ENCODE peak calls at places on chromosome 17, in four cellular contexts. J is tibial artery, Y is IMR-90, A is upper lobe of right lung. L is an unnamed sample. For H3K4me1, the result is how much of the 10 kb centered on the place peaks cover.

GRCh38 chr17:42309142-42309541 is 20.8 kb downstream of the STAT5A start:
- DNase-seq in Y (no peak), J (no peak), A (no peak), L (no peak)

GRCh38 chr17:7468814-7469438 is 10.5 kb downstream of the ZBTB4 start:
- DNase-seq in Y (no peak), J (no peak), A (no peak), L (no peak)

GRCh38 chr17:27533874-27534815 is 77.9 kb downstream of the KSR1 start:
- DNase-seq in Y (peak), J (peak), A (peak), L (no peak)

GRCh38 chr17:76500074-76500744 is 1.0 kb downstream of the RHBDF2 start:
- DNase-seq in Y (no peak), A (no peak), J (no peak), L (peak)

GRCh38 chr17:49820773-49821172 is 27.1 kb downstream of the TAC4 start:
- DNase-seq in J (no peak), Y (no peak), A (no peak), L (no peak)

GRCh38 chr17:6995500-6996255 is at the start of gene ALOX12:
- DNase-seq in Y (no peak), A (no peak), J (no peak), L (no peak)

GRCh38 chr17:67132366-67132765 is 88.0 kb downstream of the CACNG1 start:
- DNase-seq in J (no peak), A (no peak), Y (no peak), L (no peak)

GRCh38 chr17:75828051-75828400 is 16.2 kb downstream of the UNC13D start:
- DNase-seq in Y (no peak), A (no peak), J (no peak), L (no peak)

GRCh38 chr17:56819431-56820145 is 14.1 kb downstream of the C17orf67 start:
- DNase-seq in J (no peak), Y (peak), A (no peak), L (no peak)

GRCh38 chr17:19508327-19508867 is 25.3 kb upstream of the SLC47A1 start:
- DNase-seq in A (peak), Y (no peak), J (peak), L (no peak)

GRCh38 chr17:78717431-78717980 is 64.6 kb downstream of the CYTH1 start:
- DNase-seq in A (no peak), Y (peak), J (no peak), L (no peak)

GRCh38 chr17:79038545-79039135 is 14.7 kb downstream of the C1QTNF1 start:
- DNase-seq in Y (peak), J (peak), A (peak), L (no peak)

GRCh38 chr17:83035722-83036121 is 43.7 kb upstream of the METRNL start:
- DNase-seq in Y (no peak), J (no peak), A (no peak), L (no peak)

GRCh38 chr17:65346166-65346565 is 209.0 kb downstream of the RGS9 start:
- DNase-seq in J (no peak), A (no peak), Y (no peak), L (no peak)

GRCh38 chr17:76353004-76353598 is 615 bp downstream of the PRPSAP1 start:
- DNase-seq in J (peak), A (peak), Y (no peak), L (peak)

GRCh38 chr17:3512512-3513171 is 36.8 kb downstream of the ASPA start:
- DNase-seq in A (no peak), Y (peak), J (no peak), L (no peak)

GRCh38 chr17:81453712-81454111 is 58.5 kb downstream of the BAHCC1 start:
- DNase-seq in J (no peak), A (no peak), Y (no peak), L (no peak)

DNA sequence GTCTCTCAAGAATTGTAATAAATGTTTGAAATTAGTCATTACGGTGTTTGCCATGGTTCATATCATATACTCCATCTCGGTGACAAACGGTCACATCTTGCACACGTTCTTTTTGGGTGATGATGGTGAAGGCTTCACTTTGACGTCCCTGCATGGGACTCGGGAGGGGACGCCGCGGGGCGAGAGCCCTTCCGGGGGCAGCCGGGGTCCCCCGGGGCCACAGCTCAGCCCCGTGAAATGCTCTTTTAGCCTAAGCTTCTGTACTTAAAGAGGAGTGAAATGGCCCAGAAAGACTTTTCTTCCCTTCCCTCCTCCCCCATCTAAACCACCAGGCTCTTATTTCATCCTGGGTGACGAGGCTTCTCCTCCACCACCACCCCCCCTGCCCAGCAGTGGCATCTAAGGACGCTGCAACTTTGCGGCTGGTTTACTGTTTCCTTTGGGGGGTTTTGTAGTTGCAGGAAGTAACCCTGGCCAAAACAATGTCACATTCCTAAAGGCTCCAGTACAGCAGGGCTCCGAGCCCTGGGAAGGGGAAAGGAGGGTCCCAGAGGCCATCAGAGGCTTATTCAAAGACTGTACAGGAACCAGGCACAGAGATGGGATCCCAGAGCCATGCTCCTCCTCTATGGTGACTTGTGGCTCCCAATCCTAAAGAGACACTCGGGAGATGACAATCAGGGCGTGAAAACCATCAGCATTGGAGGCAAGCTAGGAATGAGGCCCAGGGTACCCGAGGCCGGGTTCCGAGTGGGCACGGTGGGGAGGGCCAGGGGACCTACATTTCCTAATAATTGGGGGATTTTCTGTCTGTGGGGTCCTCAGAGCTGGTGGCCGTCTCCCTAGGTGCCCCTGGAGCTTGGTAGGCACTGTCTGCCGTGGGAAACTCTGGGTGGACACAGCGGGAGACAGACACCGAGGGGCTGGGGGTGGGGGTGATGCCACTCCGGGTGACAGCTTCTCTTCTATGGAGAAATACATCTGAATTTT is 312.8 kb upstream of the TNRC6C start:
- DNase-seq in J (no peak), Y (no peak), A (peak), L (no peak)
- H3K4me3 ChIP-seq in J (no peak), Y (no peak), A (no peak), L (no peak)

GRCh38 chr17:1203111-1203966 is 23.6 kb upstream of the ABR start:
- DNase-seq in A (peak), Y (peak), J (peak), L (peak)
- H3K4me1 ChIP-seq in A (under half), Y (under half), J (under half), L (under half)

GRCh38 chr17:63910096-63910495 is 962 bp downstream of the CSHL1 start:
- DNase-seq in A (peak), J (no peak), Y (no peak), L (no peak)

GRCh38 chr17:63914471-63914870 is 3.4 kb upstream of the CSHL1 start:
- DNase-seq in J (no peak), A (no peak), Y (no peak), L (no peak)

GRCh38 chr17:63916566-63917185 is 2.0 kb downstream of the GH1 start:
- DNase-seq in A (no peak), J (no peak), Y (no peak), L (no peak)

GRCh38 chr17:63911041-63911635 is at the start of gene CSHL1:
- DNase-seq in J (no peak), A (peak), Y (no peak), L (no peak)

GRCh38 chr17:63911657-63912100 is 621 bp upstream of the CSHL1 start:
- DNase-seq in J (no peak), A (peak), Y (peak), L (no peak)
- TF ChIP-seq CTCF in J (peak), A (peak), Y (peak), L (peak)

GRCh38 chr17:72502111-72502939 is 381.5 kb downstream of the SOX9 start:
- DNase-seq in A (no peak), Y (peak), J (no peak), L (peak)
- H3K4me3 ChIP-seq in A (no peak), Y (no peak), J (no peak), L (peak)

L was measured in lower lobe of right lung.